ENCODE peak calls at places on chromosome 18, in five cellular contexts. C, P, K, J and I are unnamed samples.

GRCh38 chr18:47380153-47380552 is 128.7 kb upstream of the SKOR2 start:
- DNase-seq in C (no peak), P (no peak), K (no peak), J (no peak), I (no peak)

GRCh38 chr18:58128286-58129018 is 84.4 kb downstream of the NEDD4L start:
- DNase-seq in C (no peak), P (peak; percentile 26), K (no peak), J (no peak), I (no peak)

GRCh38 chr18:58303363-58303762 is 259.3 kb downstream of the NEDD4L start:
- DNase-seq in C (no peak), P (no peak), K (no peak), J (no peak), I (no peak)

GRCh38 chr18:10232062-10232461 is 222.4 kb upstream of the APCDD1 start:
- DNase-seq in C (no peak), P (no peak), K (no peak), J (no peak), I (no peak)

GRCh38 chr18:7576685-7577084 is 9.6 kb downstream of the PTPRM start:
- DNase-seq in C (no peak), P (peak; percentile 19), K (peak; percentile 58), J (peak; percentile 51), I (peak; percentile 16)

GRCh38 chr18:49631146-49631866 is 69.4 kb downstream of the LIPG start:
- DNase-seq in C (no peak), P (no peak), K (no peak), J (no peak), I (no peak)

GRCh38 chr18:22678486-22678885 is 254.6 kb upstream of the RBBP8 start:
- DNase-seq in C (no peak), P (no peak), K (no peak), J (no peak), I (no peak)

GRCh38 chr18:8841781-8842485 is 136.6 kb downstream of the MTCL1 start:
- DNase-seq in C (no peak), P (no peak), K (peak; percentile 57), J (no peak), I (no peak)

GRCh38 chr18:61334491-61334850 is 1.2 kb downstream of the CDH20 start:
- DNase-seq in C (peak; percentile 24), P (no peak), K (no peak), J (no peak), I (no peak)

GRCh38 chr18:44130365-44130942 is 550.2 kb upstream of the SETBP1 start:
- DNase-seq in C (peak; percentile 33), P (peak; percentile 26), K (peak; percentile 2), J (peak; percentile 25), I (peak; percentile 70)

GRCh38 chr18:48405108-48405507 is 4.1 kb downstream of the ZBTB7C start:
- DNase-seq in C (no peak), P (no peak), K (peak; percentile 45), J (peak; percentile 73), I (no peak)

GRCh38 chr18:13585379-13586153 is 140.8 kb downstream of the FAM210A start:
- DNase-seq in C (no peak), P (no peak), K (no peak), J (no peak), I (no peak)

GRCh38 chr18:79750980-79751571 is 46.7 kb upstream of the KCNG2 start:
- DNase-seq in C (no peak), P (no peak), K (no peak), J (no peak), I (no peak)

GRCh38 chr18:31684279-31685096 is at the start of gene B4GALT6:
- DNase-seq in C (peak; percentile 80), P (peak; percentile 48), K (peak; percentile 48), J (peak; percentile 6), I (peak; percentile 35)

GRCh38 chr18:9739516-9739915 is 31.4 kb downstream of the RAB31 start:
- DNase-seq in C (no peak), P (no peak), K (no peak), J (no peak), I (no peak)

GRCh38 chr18:12308386-12309100 is 502 bp downstream of the TUBB6 start:
- DNase-seq in C (peak; percentile 67), P (peak; percentile 93), K (peak; percentile 81), J (peak; percentile 89), I (peak; percentile 92)

GRCh38 chr18:9708882-9709877 is 1.1 kb downstream of the RAB31 start:
- DNase-seq in C (peak; percentile 32), P (peak; percentile 43), K (no peak), J (peak; percentile 42), I (peak; percentile 58)

GRCh38 chr18:74230922-74231714 is 60.6 kb downstream of the CYB5A start:
- DNase-seq in C (no peak), P (no peak), K (no peak), J (no peak), I (no peak)

GRCh38 chr18:35282353-35282752 is 7.7 kb downstream of the ZSCAN30 start:
- DNase-seq in C (no peak), P (peak; percentile 90), K (peak; percentile 85), J (peak; percentile 90), I (peak; percentile 81)

GRCh38 chr18:26205318-26205717 is 20.9 kb upstream of the TAF4B start:
- DNase-seq in C (no peak), P (no peak), K (no peak), J (no peak), I (no peak)

GRCh38 chr18:76371301-76371700 is 123.7 kb downstream of the ZNF516 start:
- DNase-seq in C (no peak), P (no peak), K (no peak), J (no peak), I (no peak)

GRCh38 chr18:56374005-56374655 is 264.3 kb downstream of the TXNL1 start:
- DNase-seq in C (no peak), P (peak; percentile 8), K (no peak), J (no peak), I (peak; percentile 11)

GRCh38 chr18:12518326-12518725 is 110.6 kb downstream of the PRELID3A start:
- DNase-seq in C (no peak), P (peak; percentile 45), K (no peak), J (no peak), I (peak; percentile 82)

GRCh38 chr18:32566960-32567359 is 96.3 kb upstream of the GAREM1 start:
- DNase-seq in C (no peak), P (no peak), K (no peak), J (no peak), I (no peak)

GRCh38 chr18:77023115-77023782 is 109.3 kb downstream of the MBP start:
- DNase-seq in C (no peak), P (no peak), K (no peak), J (no peak), I (no peak)

GRCh38 chr18:58870621-58871020 is 5.9 kb downstream of the ZNF532 start:
- DNase-seq in C (no peak), P (no peak), K (no peak), J (no peak), I (no peak)

GRCh38 chr18:26843760-26844159 is 21.7 kb downstream of the AQP4 start:
- DNase-seq in C (no peak), P (no peak), K (no peak), J (no peak), I (no peak)

GRCh38 chr18:37460616-37461015 is 105.0 kb downstream of the CELF4 start:
- DNase-seq in C (no peak), P (no peak), K (no peak), J (no peak), I (peak; percentile 53)